ENCODE peak calls at places on chromosomes 7 and 10, in ten cellular contexts. A, D, B, C, Q, W, R, G, U and J are unnamed samples.

GRCh38 chr10:92880233-92880861 is 32.0 kb downstream of the EXOC6 start:
- DNase-seq in A (peak), D (peak), B (no peak), C (no peak), Q (no peak), W (no peak), R (peak), G (peak), U (no peak), J (no peak)

GRCh38 chr7:99679032-99679399 is 780 bp downstream of the CYP3A5 start:
- DNase-seq in A (no peak), D (peak), B (no peak), C (no peak), Q (no peak), W (peak), R (no peak), G (no peak), U (no peak), J (no peak)

GRCh38 chr7:44477063-44477830 is 13.2 kb downstream of the NUDCD3 start:
- DNase-seq in A (peak), D (peak), B (no peak), C (no peak), Q (peak), W (peak), R (peak), G (peak), U (peak), J (no peak)

GRCh38 chr7:144907577-144907976 is 71.7 kb upstream of the TPK1 start:
- DNase-seq in A (no peak), D (no peak), B (no peak), C (no peak), Q (no peak), W (no peak), R (peak), G (no peak), U (no peak), J (no peak)

GRCh38 chr7:28872226-28872625 is 85.9 kb downstream of the TRIL start:
- DNase-seq in A (no peak), D (peak), B (no peak), C (no peak), Q (no peak), W (no peak), R (no peak), G (no peak), U (no peak), J (no peak)

GRCh38 chr10:129926066-129927055 is 37.7 kb downstream of the EBF3 start:
- DNase-seq in A (no peak), D (no peak), B (no peak), C (no peak), Q (no peak), W (no peak), R (no peak), G (no peak), U (no peak), J (no peak)

GRCh38 chr10:128537888-128538287 is 411.7 kb upstream of the MKI67 start:
- DNase-seq in A (no peak), D (no peak), B (no peak), C (no peak), Q (no peak), W (no peak), R (no peak), G (no peak), U (no peak), J (no peak)

GRCh38 chr10:52463831-52464230 is 149.8 kb downstream of the DKK1 start:
- DNase-seq in A (no peak), D (no peak), B (no peak), C (no peak), Q (no peak), W (no peak), R (no peak), G (no peak), U (no peak), J (no peak)

GRCh38 chr7:91243591-91244368 is 20.5 kb upstream of the FZD1 start:
- DNase-seq in A (peak), D (no peak), B (no peak), C (no peak), Q (no peak), W (no peak), R (no peak), G (peak), U (no peak), J (no peak)
- TF ChIP-seq CTCF in A (no peak), D (no peak), B (no peak), C (no peak), Q (no peak), W (no peak), R (no peak), G (no peak), U (no peak), J (no peak)

GRCh38 chr10:119365773-119366640 is 158.6 kb downstream of the GRK5 start:
- DNase-seq in A (no peak), D (no peak), B (no peak), C (no peak), Q (no peak), W (no peak), R (no peak), G (no peak), U (no peak), J (no peak)

GRCh38 chr10:119368581-119368980 is 161.2 kb downstream of the GRK5 start:
- DNase-seq in A (no peak), D (no peak), B (no peak), C (no peak), Q (no peak), W (no peak), R (no peak), G (peak), U (no peak), J (peak)

GRCh38 chr10:119367841-119368549 is 160.6 kb downstream of the GRK5 start:
- DNase-seq in A (no peak), D (no peak), B (no peak), C (no peak), Q (no peak), W (no peak), R (no peak), G (no peak), U (no peak), J (peak)

GRCh38 chr10:119362122-119362521 is 154.8 kb downstream of the GRK5 start:
- DNase-seq in A (no peak), D (no peak), B (no peak), C (no peak), Q (no peak), W (no peak), R (peak), G (no peak), U (no peak), J (no peak)

DNA sequence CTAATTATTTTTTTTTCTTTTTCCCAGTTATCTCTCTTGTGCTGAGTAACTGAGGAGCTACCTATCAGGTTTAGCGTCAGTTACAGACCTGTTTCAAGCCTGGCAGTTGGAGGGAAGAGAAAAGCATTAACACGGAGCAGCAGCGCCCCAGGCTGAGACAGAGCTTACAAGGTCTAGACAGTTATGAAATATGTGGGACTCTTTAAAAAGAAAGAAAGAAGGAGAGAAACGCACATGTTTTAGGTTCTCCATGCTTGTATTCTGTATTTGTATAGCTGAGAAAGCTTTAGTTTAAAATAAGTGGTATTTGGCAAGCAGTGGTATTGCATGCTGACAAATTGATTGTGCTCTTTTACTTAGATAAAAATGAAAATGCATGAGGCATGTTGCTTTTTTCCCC is 157.6 kb downstream of the GRK5 start:
- DNase-seq in A (no peak), D (no peak), B (no peak), C (no peak), Q (no peak), W (no peak), R (no peak), G (peak), U (no peak), J (no peak)
- TF ChIP-seq CTCF in A (peak), D (peak), B (no peak), C (peak), Q (no peak), W (no peak), R (peak), G (peak), U (no peak), J (peak)

GRCh38 chr7:135707570-135707966 is 20.4 kb downstream of the SLC13A4 start:
- DNase-seq in A (no peak), D (no peak), B (no peak), C (no peak), Q (no peak), W (no peak), R (no peak), G (no peak), U (no peak), J (no peak)

GRCh38 chr7:135706038-135706742 is 21.8 kb downstream of the SLC13A4 start:
- DNase-seq in A (no peak), D (no peak), B (no peak), C (no peak), Q (no peak), W (no peak), R (no peak), G (no peak), U (no peak), J (no peak)

GRCh38 chr7:135709508-135709907 is 18.5 kb downstream of the SLC13A4 start:
- DNase-seq in A (no peak), D (no peak), B (no peak), C (no peak), Q (no peak), W (no peak), R (no peak), G (no peak), U (no peak), J (no peak)

GRCh38 chr7:135706858-135707569 is 21.0 kb downstream of the SLC13A4 start:
- DNase-seq in A (no peak), D (no peak), B (no peak), C (no peak), Q (no peak), W (no peak), R (no peak), G (no peak), U (no peak), J (no peak)

DNA sequence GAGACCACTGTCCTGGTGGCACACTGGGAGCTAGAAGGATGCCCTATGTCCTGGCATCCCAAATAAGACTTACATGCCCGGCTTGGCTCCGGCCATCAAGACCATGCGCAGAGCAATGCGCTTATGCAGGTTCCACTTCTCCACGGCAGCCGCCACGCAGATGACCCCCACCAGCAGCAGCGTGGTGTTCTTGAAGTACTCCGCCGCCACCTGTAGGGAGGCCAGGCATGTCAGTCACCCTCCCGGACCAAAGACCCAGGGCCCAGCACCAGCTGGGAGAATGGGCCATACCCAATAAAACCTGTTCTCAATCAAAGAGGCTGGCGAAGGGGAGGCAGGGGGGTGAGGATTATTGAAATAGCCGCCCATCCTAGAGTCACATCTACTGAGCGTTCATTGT is 19.9 kb downstream of the SLC13A4 start:
- DNase-seq in A (no peak), D (no peak), B (no peak), C (no peak), Q (no peak), W (no peak), R (no peak), G (no peak), U (no peak), J (no peak)
- TF ChIP-seq CTCF in A (no peak), D (no peak), B (no peak), C (no peak), Q (no peak), W (no peak), R (no peak), G (no peak), U (no peak), J (no peak)

GRCh38 chr7:20777377-20778062 is 9.2 kb downstream of the SP8 start:
- DNase-seq in A (no peak), D (no peak), B (no peak), C (no peak), Q (no peak), W (no peak), R (no peak), G (no peak), U (no peak), J (no peak)

GRCh38 chr7:20776942-20777341 is 9.7 kb downstream of the SP8 start:
- DNase-seq in A (no peak), D (no peak), B (no peak), C (no peak), Q (no peak), W (no peak), R (no peak), G (no peak), U (no peak), J (no peak)

GRCh38 chr7:20776214-20776875 is 10.3 kb downstream of the SP8 start:
- DNase-seq in A (no peak), D (no peak), B (no peak), C (no peak), Q (no peak), W (no peak), R (no peak), G (no peak), U (peak), J (no peak)

GRCh38 chr7:20779041-20779440 is 7.6 kb downstream of the SP8 start:
- DNase-seq in A (no peak), D (no peak), B (no peak), C (no peak), Q (no peak), W (no peak), R (no peak), G (no peak), U (peak), J (no peak)

DNA sequence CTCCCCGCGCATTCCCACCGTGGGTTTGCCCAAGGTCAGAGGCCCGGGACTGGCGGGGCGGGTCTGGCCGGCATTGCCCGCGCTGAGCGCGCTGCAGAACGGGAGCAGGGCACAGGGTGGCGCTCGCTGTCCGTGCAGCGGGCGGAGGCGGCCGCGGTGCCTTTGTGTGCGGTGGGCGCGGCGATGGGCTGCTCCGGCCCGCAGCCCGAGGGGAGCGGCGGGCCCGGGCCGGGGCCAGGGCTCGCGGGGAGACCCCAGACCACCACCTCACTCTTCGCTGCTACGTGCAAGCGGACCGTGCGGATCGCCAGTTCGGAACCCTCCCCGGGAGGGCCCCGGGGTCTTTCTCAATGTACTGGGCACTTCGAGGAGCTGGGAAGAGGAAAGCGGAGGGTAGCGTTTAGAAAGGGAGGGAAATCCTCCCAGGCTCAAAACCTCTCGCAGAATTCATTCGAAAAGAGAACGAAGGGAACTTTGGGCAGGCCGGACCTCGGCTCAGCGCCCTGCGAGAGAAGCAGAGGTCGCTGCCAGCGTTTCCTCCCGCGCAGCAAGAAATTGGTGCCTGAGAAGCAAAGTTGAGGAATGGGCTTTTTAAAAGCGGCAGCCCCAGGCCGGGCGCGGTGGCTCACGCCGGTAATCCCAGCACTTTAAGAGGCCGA is 8.5 kb downstream of the SP8 start:
- DNase-seq in A (no peak), D (peak), B (no peak), C (no peak), Q (no peak), W (peak), R (no peak), G (no peak), U (peak), J (no peak)
- TF ChIP-seq CTCF in A (no peak), D (peak), B (peak), C (peak), Q (peak), W (peak), R (no peak), G (peak), U (peak), J (peak)

DNA sequence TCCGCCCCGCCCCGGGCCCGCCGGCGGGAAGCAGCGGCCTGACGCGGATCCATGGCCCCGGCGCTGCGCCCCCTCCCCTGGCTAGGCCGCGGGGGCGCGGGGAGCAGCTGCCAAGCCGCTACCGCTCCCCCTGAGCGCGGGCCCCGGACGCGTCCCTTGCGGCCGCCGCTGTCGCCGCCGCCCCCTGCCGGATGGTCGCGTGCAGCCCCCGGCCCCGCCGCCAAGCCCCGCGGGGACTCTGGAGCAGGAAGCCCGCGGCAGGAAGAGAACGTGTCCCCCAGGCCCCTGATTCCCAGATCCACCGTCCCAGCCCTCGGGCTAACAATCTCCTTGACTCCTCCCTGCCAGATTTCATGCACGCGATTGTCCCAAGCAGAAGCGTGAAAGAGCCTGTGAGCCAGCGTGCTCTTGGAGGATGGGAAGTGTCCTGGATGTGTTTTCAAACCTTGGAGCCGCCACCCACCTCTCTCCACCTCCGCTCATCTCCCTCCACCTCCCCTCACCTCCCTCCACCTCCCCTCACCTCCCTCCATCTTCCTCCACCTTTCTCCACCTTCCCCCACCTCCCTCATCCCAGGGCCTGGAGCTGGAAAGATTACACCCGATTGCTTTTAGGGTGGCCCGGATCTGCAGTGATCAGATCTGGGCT is 419 bp upstream of the PRTFDC1 start:
- DNase-seq in A (peak), D (peak), B (no peak), C (peak), Q (peak), W (peak), R (no peak), G (peak), U (peak), J (no peak)
- TF ChIP-seq CTCF in A (peak), D (no peak), B (peak), C (peak), Q (peak), W (no peak), R (no peak), G (no peak), U (no peak), J (peak)

DNA sequence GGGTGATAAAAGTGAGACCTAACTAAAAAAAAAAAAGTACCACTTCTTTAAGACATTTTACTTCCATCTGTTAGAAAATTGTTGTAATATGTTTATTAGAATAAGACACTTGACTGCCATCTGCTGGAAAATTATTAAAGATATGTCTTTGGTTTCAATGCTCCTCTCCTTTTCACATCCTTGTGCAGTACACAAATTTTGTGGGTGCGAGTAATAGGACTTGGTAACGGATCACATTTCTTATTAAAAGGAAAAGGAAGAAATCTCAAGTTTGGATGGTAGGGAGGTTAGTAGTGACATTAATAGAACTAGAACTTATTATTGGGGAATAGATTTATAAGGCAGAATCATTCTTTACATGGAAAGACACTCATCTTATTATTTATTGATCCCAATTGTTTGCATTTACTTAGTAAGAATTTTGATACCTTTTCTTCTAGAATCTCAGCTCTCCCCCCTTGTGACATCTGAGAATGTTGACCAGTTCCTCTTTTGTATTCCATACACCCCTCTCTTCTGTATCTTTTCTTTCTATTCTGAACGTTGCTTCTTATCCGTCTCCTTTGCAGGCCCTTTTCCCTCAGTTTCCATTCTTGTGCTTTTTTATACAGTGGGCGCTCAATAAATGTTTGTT is 43.0 kb upstream of the RPA3 start:
- DNase-seq in A (peak), D (peak), B (no peak), C (no peak), Q (no peak), W (no peak), R (peak), G (peak), U (no peak), J (no peak)
- TF ChIP-seq CTCF in A (peak), D (peak), B (peak), C (peak), Q (peak), W (peak), R (peak), G (peak), U (peak), J (peak)

DNA sequence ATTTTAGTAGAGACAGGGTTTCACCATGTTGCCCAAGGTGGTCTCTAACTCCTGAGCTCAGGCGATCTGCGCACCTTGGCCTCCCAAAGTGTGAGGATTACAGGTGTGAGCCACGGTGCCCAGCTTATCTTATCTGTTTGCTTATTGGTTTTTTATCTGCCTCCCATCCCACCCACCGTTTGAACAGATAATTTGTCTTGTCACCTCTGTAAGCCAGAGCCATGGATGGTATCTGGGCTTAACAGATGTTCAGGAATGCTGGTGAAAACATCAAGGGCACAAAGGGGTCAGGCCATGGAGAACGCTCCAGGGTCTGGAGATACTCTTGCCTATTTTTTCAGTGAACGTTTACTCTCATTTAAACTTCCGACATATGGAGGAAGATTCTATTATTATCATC is 12.0 kb upstream of the NDST2 start:
- DNase-seq in A (no peak), D (no peak), B (no peak), C (no peak), Q (no peak), W (no peak), R (no peak), G (no peak), U (peak), J (no peak)
- TF ChIP-seq CTCF in A (no peak), D (no peak), B (no peak), C (no peak), Q (no peak), W (no peak), R (no peak), G (no peak), U (no peak), J (no peak)

DNA sequence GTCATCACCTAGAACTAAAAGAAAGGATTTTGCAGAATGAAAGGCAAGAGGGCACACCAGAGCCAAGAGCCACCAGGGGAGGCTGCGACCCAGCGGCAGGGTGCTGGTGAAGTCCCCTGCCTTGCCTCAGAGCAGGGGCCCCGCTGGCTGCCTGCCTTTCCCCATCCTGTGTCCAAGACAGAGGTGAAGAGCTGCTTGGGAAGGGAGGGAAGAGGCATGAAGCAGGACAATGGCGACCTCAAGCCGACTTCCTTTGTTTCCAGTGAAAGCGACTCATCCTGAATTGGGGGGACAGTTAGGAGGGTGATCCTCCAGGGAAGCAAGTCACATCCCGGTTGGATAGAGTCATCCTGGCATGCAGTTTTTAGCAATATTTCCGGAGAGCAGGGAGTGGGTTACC is 255.5 kb upstream of the YAE1 start:
- DNase-seq in A (no peak), D (no peak), B (no peak), C (no peak), Q (no peak), W (no peak), R (no peak), G (no peak), U (no peak), J (no peak)
- TF ChIP-seq CTCF in A (no peak), D (no peak), B (no peak), C (no peak), Q (no peak), W (no peak), R (no peak), G (no peak), U (no peak), J (no peak)

GRCh38 chr10:27359792-27360320 is 119.3 kb upstream of the ACBD5 start:
- DNase-seq in A (no peak), D (no peak), B (no peak), C (no peak), Q (no peak), W (no peak), R (no peak), G (no peak), U (peak), J (no peak)
- TF ChIP-seq CTCF in A (no peak), D (no peak), B (no peak), C (no peak), Q (no peak), W (no peak), R (no peak), G (no peak), U (no peak), J (no peak)